ENCODE peak calls at places on chromosomes 11 and 22, in nine cellular contexts. M is tibial artery, K is uterus, B is aorta, Z is trophoblast cell, L is neuronal stem cell, T is psoas muscle, V is A549, Y is right lobe of liver. O is an unnamed sample. For H3K4me1, the result is how much of the 10 kb centered on the place peaks cover.

GRCh38 chr11:61868601-61869476 is 22.5 kb downstream of the FADS3 start:
- DNase-seq in M (no peak), Z (no peak), K (no peak), B (no peak), V (no peak), L (no peak), Y (no peak), T (peak), O (no peak)

GRCh38 chr11:27012254-27012921 is 18.5 kb downstream of the FIBIN start:
- DNase-seq in Z (peak), K (peak), T (no peak), V (no peak), B (no peak), Y (no peak), L (peak), M (no peak), O (peak)

GRCh38 chr11:57072640-57073039 is 83.9 kb downstream of the OR5AK2 start:
- DNase-seq in K (no peak), Y (no peak), T (no peak), L (no peak), M (no peak), B (no peak), V (peak), Z (peak), O (peak)

GRCh38 chr11:1502971-1503707 is 16.6 kb upstream of the MOB2 start:
- DNase-seq in Y (no peak), L (no peak), M (no peak), T (peak), V (no peak), K (no peak), B (peak), Z (no peak), O (no peak)

GRCh38 chr11:96156379-96156722 is 186.6 kb downstream of the MAML2 start:
- DNase-seq in V (no peak), T (no peak), Z (peak), L (no peak), Y (no peak), M (peak), B (no peak), K (no peak), O (no peak)

GRCh38 chr11:12602421-12602820 is 71.8 kb upstream of the TEAD1 start:
- DNase-seq in V (no peak), M (no peak), T (no peak), Y (no peak), B (no peak), L (no peak), Z (no peak), K (no peak), O (no peak)

GRCh38 chr11:75777461-75778110 is 9.0 kb downstream of the DGAT2 start:
- DNase-seq in B (peak), Y (no peak), M (no peak), K (no peak), Z (no peak), L (no peak), V (no peak), T (no peak), O (no peak)

GRCh38 chr11:107592813-107593212 is 1.9 kb downstream of the ELMOD1 start:
- DNase-seq in M (no peak), K (no peak), B (no peak), Y (no peak), T (no peak), L (no peak), Z (no peak), V (no peak), O (no peak)

GRCh38 chr22:44449683-44450425 is 48.2 kb downstream of the RTL6 start:
- DNase-seq in V (no peak), M (no peak), Z (no peak), T (no peak), B (no peak), Y (no peak), L (no peak), K (no peak), O (no peak)
- H3K27ac ChIP-seq in V (peak), M (no peak), Z (no peak), T (no peak), B (peak), Y (no peak), L (no peak), K (no peak), O (no peak)

DNA sequence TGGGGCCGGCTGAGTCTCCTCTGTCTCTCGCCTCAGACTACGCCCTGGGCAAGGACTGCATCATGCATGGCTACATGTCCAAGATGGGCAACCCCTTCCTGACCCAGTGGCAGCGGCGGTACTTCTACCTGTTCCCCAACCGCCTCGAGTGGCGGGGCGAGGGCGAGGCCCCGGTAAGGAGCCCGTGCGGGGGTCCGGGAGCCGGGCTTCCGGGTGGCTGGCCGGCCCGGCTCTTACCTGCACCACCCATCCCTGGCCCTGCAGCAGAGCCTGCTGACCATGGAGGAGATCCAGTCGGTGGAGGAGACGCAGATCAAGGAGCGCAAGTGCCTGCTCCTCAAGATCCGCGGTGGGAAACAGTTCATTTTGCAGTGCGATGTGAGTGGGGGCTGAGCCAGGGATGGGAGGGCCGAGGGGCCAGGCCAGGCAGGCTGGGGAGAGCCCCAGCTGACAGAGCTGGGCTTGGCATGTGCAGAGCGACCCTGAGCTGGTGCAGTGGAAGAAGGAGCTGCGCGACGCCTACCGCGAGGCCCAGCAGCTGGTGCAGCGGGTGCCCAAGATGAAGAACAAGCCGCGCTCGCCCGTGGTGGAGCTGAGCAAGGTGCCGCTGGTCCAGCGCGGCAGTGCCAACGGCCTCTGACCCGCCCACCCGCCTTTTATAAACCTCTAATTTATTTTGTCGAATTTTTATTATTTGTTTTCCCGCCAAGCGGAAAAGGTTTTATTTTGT is 4.1 kb upstream of the ANKRD13D start:
- DNase-seq in L (no peak), T (peak), V (no peak), M (no peak), Z (no peak), B (peak), Y (no peak), K (no peak), O (no peak)
- H3K4me1 ChIP-seq in L (under half), T (under half), V (under half), M (under half), Z (under half), B (under half), Y (under half), K (under half), O (under half)

GRCh38 chr11:17354070-17354924 is 2.7 kb downstream of the NCR3LG1 start:
- DNase-seq in K (peak), Z (peak), T (no peak), V (peak), Y (peak), M (peak), B (no peak), L (peak), O (no peak)
- H3K27ac ChIP-seq in K (peak), Z (no peak), T (no peak), V (peak), Y (no peak), M (peak), B (no peak), L (no peak), O (no peak)

GRCh38 chr22:19807161-19807913 is 46.8 kb downstream of the TBX1 start:
- DNase-seq in Z (no peak), T (peak), K (peak), V (no peak), Y (peak), L (no peak), B (peak), M (no peak), O (no peak)
- H3K4me1 ChIP-seq in Z (under half), T (under half), K (under half), V (under half), Y (under half), L (under half), B (under half), M (under half), O (under half)

DNA sequence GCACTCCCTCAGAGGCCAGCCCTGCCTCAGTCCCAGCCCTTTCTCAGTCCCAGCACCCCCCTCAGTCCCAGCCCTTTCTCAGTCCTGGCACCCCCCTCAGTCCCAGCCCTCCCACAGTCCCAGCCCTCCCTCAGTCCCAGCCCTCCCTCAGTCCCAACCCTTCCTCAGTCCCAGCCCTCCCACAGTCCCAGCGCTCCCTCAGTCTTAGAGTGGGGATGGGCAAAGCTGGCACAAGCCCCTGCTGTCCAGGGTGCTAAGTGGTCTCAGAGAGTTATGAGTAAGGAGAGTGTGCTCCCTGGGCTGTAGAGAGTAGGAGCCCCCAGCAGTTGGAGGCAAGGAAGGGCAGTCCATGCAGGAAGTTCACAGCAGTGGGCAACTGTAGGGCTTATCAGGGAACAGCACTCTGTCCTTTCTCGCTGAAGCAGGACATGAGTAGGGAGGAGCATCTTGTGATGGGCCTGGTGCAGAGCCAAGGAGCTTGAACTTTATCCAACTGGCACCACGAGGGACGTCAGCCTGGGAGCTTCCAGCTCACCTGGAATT is 51.4 kb upstream of the CRYBB3 start:
- DNase-seq in Z (no peak), K (no peak), T (no peak), V (no peak), B (peak), Y (peak), M (no peak), L (no peak), O (no peak)
- H3K27ac ChIP-seq in Z (no peak), K (no peak), T (no peak), V (no peak), B (no peak), Y (no peak), M (peak), L (no peak), O (no peak)

DNA sequence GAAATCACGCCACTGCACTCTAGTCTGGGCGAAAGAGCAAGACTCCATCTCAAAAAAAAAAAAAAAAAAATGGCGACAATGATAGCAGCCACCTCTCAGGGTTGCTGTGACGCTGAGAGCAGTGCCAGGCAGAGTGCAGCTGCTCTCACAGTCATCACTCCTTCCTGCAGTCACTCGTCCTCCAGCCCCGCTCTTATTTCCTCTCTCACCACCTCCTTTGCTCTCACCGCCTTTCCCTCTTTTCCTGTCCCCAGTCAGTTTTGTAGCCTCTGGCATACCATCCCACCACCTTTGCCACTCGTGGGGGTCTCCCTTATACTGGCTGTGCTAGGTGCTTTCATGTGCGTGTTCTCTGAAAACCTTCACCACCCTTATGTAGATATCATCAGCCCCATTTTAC is 19.4 kb upstream of the ST3GAL4 start:
- DNase-seq in B (no peak), Y (no peak), T (no peak), K (no peak), Z (no peak), L (no peak), V (no peak), M (no peak), O (no peak)
- H3K4me1 ChIP-seq in B (under half), Y (under half), T (under half), K (under half), Z (under half), L (under half), V (under half), M (under half), O (under half)

GRCh38 chr22:31748490-31748889 is 1.4 kb downstream of the PRR14L start:
- DNase-seq in V (no peak), M (no peak), Z (no peak), Y (no peak), B (no peak), L (no peak), T (no peak), K (no peak), O (no peak)
- H3K27ac ChIP-seq in V (peak), M (no peak), Z (no peak), Y (no peak), B (no peak), L (peak), T (no peak), K (no peak), O (peak)

GRCh38 chr11:17385492-17385891 is 3.0 kb downstream of the KCNJ11 start:
- DNase-seq in T (peak), K (no peak), Z (no peak), Y (no peak), V (no peak), B (no peak), L (no peak), M (no peak), O (no peak)
- H3K4me1 ChIP-seq in T (half or more), K (under half), Z (under half), Y (under half), V (under half), B (under half), L (under half), M (under half), O (under half)

O was measured in foreskin keratinocyte.